ENCODE peak calls at places on chromosomes 5 and 9, in nine cellular contexts. W is LHCN-M2; V is sigmoid colon; H is stimulated activated CD4-positive, alpha-beta T cell treated with anti-CD3 and anti-CD28 coated beads, Interleukin-1b, Interleukin-23, amount 100 ng/mL, for 24 hours; K is lower lobe of right lung; G is hepatocyte; J is fibroblast of mammary gland; I is anterior cingulate cortex; B is activated CD4-positive, alpha-beta T cell treated with anti-CD3 and anti-CD28 coated beads for 36 hours. Y is an unnamed sample.

GRCh38 chr9:37531699-37532098 is 44.5 kb downstream of the FBXO10 start:
- DNase-seq in W (no peak), V (no peak), H (no peak), K (no peak), G (no peak), J (no peak), I (no peak), B (peak; percentile 27), Y (no peak)

GRCh38 chr5:35131723-35132122 is 84.0 kb upstream of the AGXT2 start:
- DNase-seq in W (peak; percentile 29), V (no peak), H (no peak), K (no peak), G (no peak), J (peak; percentile 65), I (no peak), B (no peak), Y (no peak)

GRCh38 chr5:109410389-109411174 is 808 bp upstream of the PJA2 start:
- DNase-seq in W (peak; percentile 84), V (peak; percentile 89), H (no peak), K (peak; percentile 87), G (peak; percentile 89), J (peak; percentile 88), I (peak; percentile 42), B (peak; percentile 58), Y (peak; percentile 71)

GRCh38 chr5:177399903-177400868 is at the start of gene PFN3:
- DNase-seq in W (no peak), V (no peak), H (no peak), K (no peak), G (no peak), J (peak; percentile 69), I (no peak), B (peak; percentile 35), Y (no peak)

GRCh38 chr9:130912932-130913598 is 16.5 kb upstream of the QRFP start:
- DNase-seq in W (peak; percentile 58), V (peak; percentile 82), H (no peak), K (no peak), G (no peak), J (peak; percentile 75), I (peak; percentile 72), B (no peak), Y (no peak)

GRCh38 chr9:128845186-128845931 is 15.8 kb upstream of the SPOUT1 start:
- DNase-seq in W (peak; percentile 85), V (no peak), H (no peak), K (peak; percentile 8), G (peak; percentile 44), J (no peak), I (no peak), B (no peak), Y (peak; percentile 98)

GRCh38 chr5:164335837-164336236 is 830.4 kb downstream of the MAT2B start:
- DNase-seq in W (peak; percentile 82), V (no peak), H (no peak), K (no peak), G (no peak), J (peak; percentile 77), I (no peak), B (no peak), Y (no peak)

GRCh38 chr9:85276743-85277142 is 465.0 kb downstream of the AGTPBP1 start:
- DNase-seq in W (no peak), V (no peak), H (no peak), K (no peak), G (no peak), J (no peak), I (no peak), B (no peak), Y (no peak)

GRCh38 chr9:26394025-26394424 is 498.6 kb downstream of the CAAP1 start:
- DNase-seq in W (no peak), V (no peak), H (no peak), K (no peak), G (no peak), J (no peak), I (no peak), B (no peak), Y (no peak)

GRCh38 chr5:63228154-63228553 is 649.5 kb downstream of the LRRC70 start:
- DNase-seq in W (no peak), V (no peak), H (no peak), K (no peak), G (no peak), J (no peak), I (no peak), B (no peak), Y (no peak)

GRCh38 chr9:107789001-107789710 is 299.6 kb upstream of the KLF4 start:
- DNase-seq in W (no peak), V (no peak), H (no peak), K (no peak), G (peak; percentile 11), J (peak; percentile 28), I (no peak), B (no peak), Y (no peak)

GRCh38 chr5:115699967-115700366 is 74.1 kb upstream of the TMED7 start:
- DNase-seq in W (no peak), V (no peak), H (no peak), K (no peak), G (no peak), J (no peak), I (no peak), B (no peak), Y (no peak)

GRCh38 chr5:175766963-175767362 is 104.4 kb upstream of the CPLX2 start:
- DNase-seq in W (no peak), V (no peak), H (no peak), K (no peak), G (no peak), J (no peak), I (no peak), B (no peak), Y (no peak)

GRCh38 chr5:142170254-142170953 is 61.8 kb downstream of the NDFIP1 start:
- DNase-seq in W (no peak), V (no peak), H (no peak), K (no peak), G (no peak), J (no peak), I (no peak), B (no peak), Y (no peak)

GRCh38 chr9:99607852-99608448 is 213.7 kb upstream of the NR4A3 start:
- DNase-seq in W (no peak), V (no peak), H (no peak), K (no peak), G (no peak), J (peak; percentile 13), I (no peak), B (no peak), Y (no peak)

GRCh38 chr5:160441352-160441781 is 19.7 kb downstream of the PTTG1 start:
- DNase-seq in W (no peak), V (no peak), H (no peak), K (no peak), G (no peak), J (no peak), I (no peak), B (no peak), Y (no peak)

GRCh38 chr5:146510528-146510927 is 5.5 kb downstream of the GPR151 start:
- DNase-seq in W (peak; percentile 27), V (no peak), H (no peak), K (no peak), G (no peak), J (peak; percentile 62), I (no peak), B (no peak), Y (no peak)

GRCh38 chr9:70586506-70586905 is 172.0 kb upstream of the KLF9 start:
- DNase-seq in W (no peak), V (no peak), H (no peak), K (no peak), G (peak; percentile 34), J (peak; percentile 44), I (no peak), B (no peak), Y (no peak)

GRCh38 chr9:121889990-121890563 is 203.0 kb downstream of the TTLL11 start:
- DNase-seq in W (no peak), V (no peak), H (no peak), K (no peak), G (no peak), J (peak; percentile 62), I (no peak), B (no peak), Y (no peak)

GRCh38 chr5:37950436-37950835 is 110.6 kb upstream of the GDNF start:
- DNase-seq in W (no peak), V (no peak), H (no peak), K (no peak), G (no peak), J (no peak), I (no peak), B (no peak), Y (no peak)

GRCh38 chr9:77663754-77664153 is 15.6 kb upstream of the GNA14 start:
- DNase-seq in W (peak; percentile 54), V (no peak), H (no peak), K (peak; percentile 52), G (peak; percentile 28), J (peak; percentile 35), I (no peak), B (no peak), Y (peak; percentile 14)